ENCODE peak calls at places on chromosome 7, in six cellular contexts. E is OCI-LY7, J is fibroblast of lung, W is HTR-8/SVneo, O is aorta, B is ACHN. N is an unnamed sample.

GRCh38 chr7:128031901-128032604 is 816 bp upstream of the LRRC4 start:
- DNase-seq in O (peak; percentile 78), W (peak; percentile 67), J (peak; percentile 92), E (peak; percentile 48), B (peak; percentile 89), N (no peak)

GRCh38 chr7:120407015-120407414 is 134.0 kb downstream of the KCND2 start:
- DNase-seq in E (no peak), O (no peak), B (no peak), W (no peak), J (no peak), N (no peak)

GRCh38 chr7:38020134-38020533 is 99.7 kb downstream of the EPDR1 start:
- DNase-seq in E (no peak), O (no peak), J (no peak), B (no peak), W (no peak), N (peak; percentile 36)

GRCh38 chr7:41147651-41148360 is 555.1 kb downstream of the INHBA start:
- DNase-seq in E (no peak), W (no peak), J (peak; percentile 12), B (no peak), O (no peak), N (no peak)

GRCh38 chr7:73994023-73994422 is 34.0 kb upstream of the ELN start:
- DNase-seq in O (no peak), J (no peak), W (no peak), B (no peak), E (no peak), N (no peak)

GRCh38 chr7:79552463-79552862 is 99.0 kb upstream of the MAGI2 start:
- DNase-seq in E (no peak), B (no peak), W (no peak), J (no peak), O (no peak), N (no peak)

GRCh38 chr7:27235387-27236052 is 7.1 kb upstream of the EVX1 start:
- DNase-seq in W (peak; percentile 75), B (peak; percentile 73), J (no peak), E (no peak), O (no peak), N (peak; percentile 66)

GRCh38 chr7:94160719-94161435 is 156.7 kb upstream of the BET1 start:
- DNase-seq in B (no peak), J (no peak), W (no peak), E (peak; percentile 90), O (no peak), N (peak; percentile 47)

GRCh38 chr7:135670179-135670578 is 7.9 kb downstream of the STMP1 start:
- DNase-seq in J (peak; percentile 67), E (no peak), W (no peak), O (no peak), B (no peak), N (no peak)

GRCh38 chr7:92641921-92642511 is 51.8 kb upstream of the FAM133B start:
- DNase-seq in J (peak; percentile 48), E (no peak), O (no peak), B (peak; percentile 85), W (no peak), N (peak; percentile 87)

GRCh38 chr7:127056202-127056601 is 196.5 kb downstream of the GRM8 start:
- DNase-seq in E (no peak), J (no peak), O (no peak), B (no peak), W (no peak), N (no peak)

GRCh38 chr7:130201796-130202195 is 3.4 kb downstream of the TMEM209 start:
- DNase-seq in J (no peak), B (no peak), W (no peak), E (no peak), O (no peak), N (no peak)

GRCh38 chr7:54897891-54898290 is 120.9 kb upstream of the EGFR start:
- DNase-seq in B (no peak), J (no peak), W (peak; percentile 10), E (no peak), O (no peak), N (no peak)

GRCh38 chr7:92790987-92791386 is 45.4 kb downstream of the CDK6 start:
- DNase-seq in B (peak; percentile 37), O (peak; percentile 74), J (peak; percentile 50), E (no peak), W (peak; percentile 1), N (no peak)

GRCh38 chr7:19508821-19509220 is 200.0 kb downstream of the POLR1F start:
- DNase-seq in E (no peak), O (no peak), J (no peak), B (no peak), W (no peak), N (no peak)

N was measured in SW480.